ENCODE peak calls at places on chromosomes 5 and 9, in six cellular contexts. One of them, this sample, is unnamed.

GRCh38 chr9:133375116-133375723 is 640 bp downstream of the SURF4 start:
- DNase-seq in lung: peak
- DNase-seq in fibroblast of lung: peak
- DNase-seq in colonic mucosa: peak
- DNase-seq in AG09319: no peak
- DNase-seq in WTC11: peak
- DNase-seq in this sample: peak

GRCh38 chr5:171907731-171908343 is 98.6 kb downstream of the FBXW11 start:
- DNase-seq in AG09319: peak
- DNase-seq in colonic mucosa: peak
- DNase-seq in WTC11: peak
- DNase-seq in fibroblast of lung: peak
- DNase-seq in lung: peak
- DNase-seq in this sample: peak

GRCh38 chr9:71245651-71246050 is 124.2 kb upstream of the TRPM3 start:
- DNase-seq in colonic mucosa: no peak
- DNase-seq in lung: no peak
- DNase-seq in WTC11: no peak
- DNase-seq in AG09319: no peak
- DNase-seq in fibroblast of lung: no peak
- DNase-seq in this sample: no peak

GRCh38 chr5:82419559-82420332 is 141.6 kb upstream of the RPS23 start:
- DNase-seq in lung: no peak
- DNase-seq in WTC11: no peak
- DNase-seq in AG09319: no peak
- DNase-seq in colonic mucosa: no peak
- DNase-seq in fibroblast of lung: no peak
- DNase-seq in this sample: no peak

GRCh38 chr9:36535106-36535505 is 37.6 kb upstream of the MELK start:
- DNase-seq in AG09319: no peak
- DNase-seq in colonic mucosa: no peak
- DNase-seq in WTC11: no peak
- DNase-seq in fibroblast of lung: no peak
- DNase-seq in lung: no peak
- DNase-seq in this sample: no peak

GRCh38 chr5:2920312-2920711 is 168.8 kb upstream of the IRX2 start:
- DNase-seq in AG09319: no peak
- DNase-seq in lung: peak
- DNase-seq in fibroblast of lung: no peak
- DNase-seq in colonic mucosa: no peak
- DNase-seq in WTC11: no peak
- DNase-seq in this sample: no peak

GRCh38 chr9:91028166-91028827 is 226.7 kb downstream of the SYK start:
- DNase-seq in colonic mucosa: no peak
- DNase-seq in WTC11: no peak
- DNase-seq in AG09319: no peak
- DNase-seq in lung: peak
- DNase-seq in fibroblast of lung: peak
- DNase-seq in this sample: no peak

GRCh38 chr9:15299374-15299939 is 7.6 kb downstream of the TTC39B start:
- DNase-seq in colonic mucosa: no peak
- DNase-seq in lung: no peak
- DNase-seq in WTC11: no peak
- DNase-seq in fibroblast of lung: no peak
- DNase-seq in AG09319: no peak
- DNase-seq in this sample: no peak

GRCh38 chr5:73321757-73322452 is 126.7 kb downstream of the FOXD1 start:
- DNase-seq in WTC11: no peak
- DNase-seq in lung: no peak
- DNase-seq in colonic mucosa: no peak
- DNase-seq in AG09319: no peak
- DNase-seq in fibroblast of lung: peak
- DNase-seq in this sample: peak

GRCh38 chr9:88084816-88085215 is 53.5 kb downstream of the SPATA31C2 start:
- DNase-seq in lung: no peak
- DNase-seq in colonic mucosa: no peak
- DNase-seq in AG09319: no peak
- DNase-seq in WTC11: no peak
- DNase-seq in fibroblast of lung: peak
- DNase-seq in this sample: no peak

GRCh38 chr5:50958852-50959457 is 292.5 kb downstream of the PARP8 start:
- DNase-seq in lung: no peak
- DNase-seq in WTC11: no peak
- DNase-seq in fibroblast of lung: peak
- DNase-seq in colonic mucosa: peak
- DNase-seq in AG09319: peak
- DNase-seq in this sample: peak

GRCh38 chr5:168578006-168578405 is 1.2 kb downstream of the PANK3 start:
- DNase-seq in colonic mucosa: no peak
- DNase-seq in lung: no peak
- DNase-seq in AG09319: no peak
- DNase-seq in fibroblast of lung: peak
- DNase-seq in WTC11: no peak
- DNase-seq in this sample: peak

GRCh38 chr5:126544087-126544740 is 50.8 kb downstream of the ALDH7A1 start:
- DNase-seq in colonic mucosa: peak
- DNase-seq in lung: no peak
- DNase-seq in fibroblast of lung: no peak
- DNase-seq in WTC11: peak
- DNase-seq in AG09319: no peak
- DNase-seq in this sample: peak

GRCh38 chr5:107670028-107670926 is 460 bp downstream of the EFNA5 start:
- DNase-seq in WTC11: peak
- DNase-seq in AG09319: no peak
- DNase-seq in colonic mucosa: peak
- DNase-seq in lung: peak
- DNase-seq in fibroblast of lung: peak
- DNase-seq in this sample: peak

GRCh38 chr5:74194196-74194595 is 446.3 kb downstream of the ENC1 start:
- DNase-seq in fibroblast of lung: no peak
- DNase-seq in AG09319: no peak
- DNase-seq in WTC11: no peak
- DNase-seq in lung: no peak
- DNase-seq in colonic mucosa: no peak
- DNase-seq in this sample: no peak

GRCh38 chr5:137296213-137296702 is 202.9 kb downstream of the SPOCK1 start:
- DNase-seq in colonic mucosa: no peak
- DNase-seq in AG09319: peak
- DNase-seq in WTC11: no peak
- DNase-seq in fibroblast of lung: peak
- DNase-seq in lung: no peak
- DNase-seq in this sample: no peak

GRCh38 chr5:131379071-131379538 is 115.3 kb downstream of the CDC42SE2 start:
- DNase-seq in WTC11: no peak
- DNase-seq in colonic mucosa: no peak
- DNase-seq in AG09319: no peak
- DNase-seq in fibroblast of lung: peak
- DNase-seq in lung: no peak
- DNase-seq in this sample: peak

GRCh38 chr9:70675868-70676370 is 261.5 kb upstream of the KLF9 start:
- DNase-seq in colonic mucosa: no peak
- DNase-seq in fibroblast of lung: no peak
- DNase-seq in lung: no peak
- DNase-seq in AG09319: no peak
- DNase-seq in WTC11: no peak
- DNase-seq in this sample: no peak

GRCh38 chr5:83509535-83509934 is 38.0 kb downstream of the VCAN start:
- DNase-seq in fibroblast of lung: peak
- DNase-seq in WTC11: no peak
- DNase-seq in colonic mucosa: no peak
- DNase-seq in AG09319: no peak
- DNase-seq in lung: peak
- DNase-seq in this sample: peak

GRCh38 chr5:14417232-14417730 is 164.3 kb upstream of the OTULINL start:
- DNase-seq in lung: no peak
- DNase-seq in WTC11: peak
- DNase-seq in fibroblast of lung: peak
- DNase-seq in AG09319: peak
- DNase-seq in colonic mucosa: no peak
- DNase-seq in this sample: peak

GRCh38 chr5:73935719-73936118 is 309.7 kb downstream of the ARHGEF28 start:
- DNase-seq in lung: no peak
- DNase-seq in WTC11: no peak
- DNase-seq in AG09319: no peak
- DNase-seq in fibroblast of lung: no peak
- DNase-seq in colonic mucosa: no peak
- DNase-seq in this sample: no peak

GRCh38 chr5:113119271-113119924 is 142.8 kb downstream of the DCP2 start:
- DNase-seq in colonic mucosa: peak
- DNase-seq in AG09319: no peak
- DNase-seq in lung: no peak
- DNase-seq in WTC11: no peak
- DNase-seq in fibroblast of lung: no peak
- DNase-seq in this sample: peak

GRCh38 chr5:177303925-177304391 is 359 bp downstream of the PRELID1 start:
- DNase-seq in lung: no peak
- DNase-seq in colonic mucosa: no peak
- DNase-seq in AG09319: no peak
- DNase-seq in fibroblast of lung: peak
- DNase-seq in WTC11: no peak
- DNase-seq in this sample: no peak

GRCh38 chr5:161397448-161397847 is 149.1 kb downstream of the GABRB2 start:
- DNase-seq in WTC11: no peak
- DNase-seq in colonic mucosa: no peak
- DNase-seq in lung: no peak
- DNase-seq in AG09319: no peak
- DNase-seq in fibroblast of lung: no peak
- DNase-seq in this sample: no peak

GRCh38 chr9:133710661-133711427 is 27.3 kb downstream of the SARDH start:
- DNase-seq in fibroblast of lung: no peak
- DNase-seq in lung: no peak
- DNase-seq in WTC11: peak
- DNase-seq in AG09319: no peak
- DNase-seq in colonic mucosa: no peak
- DNase-seq in this sample: no peak

GRCh38 chr5:179129607-179130071 is 69.5 kb downstream of the ZNF354C start:
- DNase-seq in lung: no peak
- DNase-seq in WTC11: no peak
- DNase-seq in colonic mucosa: no peak
- DNase-seq in fibroblast of lung: no peak
- DNase-seq in AG09319: no peak
- DNase-seq in this sample: no peak

GRCh38 chr5:134174841-134175839 is 1.6 kb downstream of the SKP1 start:
- DNase-seq in colonic mucosa: no peak
- DNase-seq in AG09319: no peak
- DNase-seq in fibroblast of lung: peak
- DNase-seq in WTC11: no peak
- DNase-seq in lung: no peak
- DNase-seq in this sample: peak

GRCh38 chr9:76459691-76460635 is 981 bp downstream of the GCNT1 start:
- DNase-seq in fibroblast of lung: peak
- DNase-seq in colonic mucosa: peak
- DNase-seq in AG09319: no peak
- DNase-seq in lung: no peak
- DNase-seq in WTC11: peak
- DNase-seq in this sample: peak

GRCh38 chr5:175567954-175568353 is 89.6 kb downstream of the SFXN1 start:
- DNase-seq in lung: no peak
- DNase-seq in fibroblast of lung: no peak
- DNase-seq in AG09319: no peak
- DNase-seq in WTC11: no peak
- DNase-seq in colonic mucosa: no peak
- DNase-seq in this sample: no peak
- TF ChIP-seq CTCF in lung: no peak
- TF ChIP-seq CTCF in fibroblast of lung: no peak
- TF ChIP-seq CTCF in AG09319: no peak
- TF ChIP-seq CTCF in WTC11: no peak
- TF ChIP-seq CTCF in colonic mucosa: no peak
- TF ChIP-seq CTCF in this sample: no peak

GRCh38 chr5:96546120-96546519 is 113.1 kb upstream of the PCSK1 start:
- DNase-seq in colonic mucosa: no peak
- DNase-seq in fibroblast of lung: no peak
- DNase-seq in lung: no peak
- DNase-seq in AG09319: no peak
- DNase-seq in WTC11: no peak
- DNase-seq in this sample: no peak

DNA sequence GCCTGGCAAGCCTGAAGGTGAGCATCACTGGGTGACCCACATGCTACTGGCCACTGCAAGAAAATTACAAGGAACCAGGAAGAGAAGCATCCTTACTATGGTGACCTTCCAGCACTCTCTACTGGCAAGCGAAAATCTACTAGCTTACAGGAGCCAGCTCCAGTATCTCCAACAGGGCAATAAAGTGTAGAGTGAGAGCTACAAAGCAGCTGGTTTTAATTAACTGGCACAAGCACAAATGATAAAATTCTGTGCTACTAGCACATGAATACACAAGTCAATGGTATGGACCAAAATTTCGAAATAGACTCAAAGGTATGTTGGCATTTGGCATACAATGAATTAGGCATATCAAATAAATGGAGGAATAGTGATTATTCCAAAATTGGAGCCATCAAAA is 113.2 kb upstream of the CAST start:
- DNase-seq in lung: no peak
- DNase-seq in fibroblast of lung: no peak
- DNase-seq in AG09319: peak
- DNase-seq in WTC11: no peak
- DNase-seq in colonic mucosa: no peak
- DNase-seq in this sample: no peak
- TF ChIP-seq CTCF in lung: no peak
- TF ChIP-seq CTCF in fibroblast of lung: no peak
- TF ChIP-seq CTCF in AG09319: no peak
- TF ChIP-seq CTCF in WTC11: no peak
- TF ChIP-seq CTCF in colonic mucosa: no peak
- TF ChIP-seq CTCF in this sample: no peak

GRCh38 chr5:16844952-16845351 is 91.1 kb downstream of the MYO10 start:
- DNase-seq in AG09319: no peak
- DNase-seq in lung: no peak
- DNase-seq in colonic mucosa: no peak
- DNase-seq in WTC11: no peak
- DNase-seq in fibroblast of lung: no peak
- DNase-seq in this sample: no peak
- TF ChIP-seq CTCF in AG09319: no peak
- TF ChIP-seq CTCF in lung: no peak
- TF ChIP-seq CTCF in colonic mucosa: no peak
- TF ChIP-seq CTCF in WTC11: no peak
- TF ChIP-seq CTCF in fibroblast of lung: no peak
- TF ChIP-seq CTCF in this sample: no peak

GRCh38 chr5:78221964-78222451 is 72.5 kb downstream of the AP3B1 start:
- DNase-seq in colonic mucosa: no peak
- DNase-seq in AG09319: peak
- DNase-seq in fibroblast of lung: no peak
- DNase-seq in WTC11: peak
- DNase-seq in lung: no peak
- DNase-seq in this sample: peak

GRCh38 chr5:78215972-78216371 is 78.5 kb downstream of the AP3B1 start:
- DNase-seq in AG09319: no peak
- DNase-seq in lung: no peak
- DNase-seq in fibroblast of lung: no peak
- DNase-seq in WTC11: no peak
- DNase-seq in colonic mucosa: no peak
- DNase-seq in this sample: no peak

GRCh38 chr5:78215565-78215964 is 78.9 kb downstream of the AP3B1 start:
- DNase-seq in AG09319: no peak
- DNase-seq in fibroblast of lung: no peak
- DNase-seq in WTC11: no peak
- DNase-seq in lung: no peak
- DNase-seq in colonic mucosa: no peak
- DNase-seq in this sample: no peak

GRCh38 chr5:78224358-78224757 is 70.1 kb downstream of the AP3B1 start:
- DNase-seq in fibroblast of lung: no peak
- DNase-seq in AG09319: no peak
- DNase-seq in WTC11: no peak
- DNase-seq in colonic mucosa: no peak
- DNase-seq in lung: no peak
- DNase-seq in this sample: no peak

GRCh38 chr5:78221467-78221866 is 73.0 kb downstream of the AP3B1 start:
- DNase-seq in AG09319: no peak
- DNase-seq in fibroblast of lung: no peak
- DNase-seq in lung: no peak
- DNase-seq in WTC11: no peak
- DNase-seq in colonic mucosa: no peak
- DNase-seq in this sample: no peak
- TF ChIP-seq CTCF in AG09319: no peak
- TF ChIP-seq CTCF in fibroblast of lung: no peak
- TF ChIP-seq CTCF in lung: no peak
- TF ChIP-seq CTCF in WTC11: no peak
- TF ChIP-seq CTCF in colonic mucosa: no peak
- TF ChIP-seq CTCF in this sample: no peak

This sample was measured in cardiac fibroblast.